ENCODE peak calls at places on chromosome 11, in four cellular contexts. Z is lower lobe of right lung, C is GM23248, S is transverse colon. D is an unnamed sample.

GRCh38 chr11:75313457-75314272 is 37.8 kb downstream of the ARRB1 start:
- DNase-seq in Z (peak), C (peak), S (no peak), D (peak)

GRCh38 chr11:61888043-61888442 is 3.3 kb downstream of the FADS3 start:
- DNase-seq in Z (peak), C (peak), S (peak), D (no peak)

GRCh38 chr11:26976389-26976788 is 17.5 kb upstream of the FIBIN start:
- DNase-seq in Z (no peak), C (peak), S (no peak), D (no peak)

GRCh38 chr11:34899633-34900016 is 16.6 kb downstream of the APIP start:
- DNase-seq in Z (no peak), C (no peak), S (no peak), D (no peak)

GRCh38 chr11:1931791-1932480 is 12.4 kb downstream of the TNNT3 start:
- DNase-seq in Z (no peak), C (no peak), S (no peak), D (peak)

GRCh38 chr11:45083544-45084087 is 62.8 kb upstream of the PRDM11 start:
- DNase-seq in Z (no peak), C (no peak), S (no peak), D (peak)

GRCh38 chr11:36540998-36541397 is 26.8 kb upstream of the RAG1 start:
- DNase-seq in Z (no peak), C (peak), S (peak), D (peak)

GRCh38 chr11:66766681-66767080 is 37.7 kb upstream of the SPTBN2 start:
- DNase-seq in Z (no peak), C (no peak), S (no peak), D (no peak)

GRCh38 chr11:2179516-2179915 is 7.9 kb upstream of the TH start:
- DNase-seq in Z (no peak), C (no peak), S (no peak), D (no peak)

GRCh38 chr11:110373061-110373702 is 56.6 kb upstream of the FDX1 start:
- DNase-seq in Z (no peak), C (peak), S (no peak), D (no peak)

GRCh38 chr11:1734571-1735081 is 15.8 kb downstream of the IFITM10 start:
- DNase-seq in Z (no peak), C (no peak), S (no peak), D (no peak)

GRCh38 chr11:104151404-104152204 is 12.3 kb downstream of the PDGFD start:
- DNase-seq in Z (no peak), C (peak), S (no peak), D (no peak)

GRCh38 chr11:612201-612960 is 3.4 kb downstream of the IRF7 start:
- DNase-seq in Z (no peak), C (peak), S (peak), D (peak)

GRCh38 chr11:95256204-95256819 is 25.3 kb upstream of the SESN3 start:
- DNase-seq in Z (no peak), C (no peak), S (no peak), D (no peak)

GRCh38 chr11:48003926-48004325 is 23.6 kb downstream of the PTPRJ start:
- DNase-seq in Z (no peak), C (no peak), S (no peak), D (no peak)

GRCh38 chr11:65295001-65295400 is 19.7 kb upstream of the CDC42EP2 start:
- DNase-seq in Z (no peak), C (no peak), S (no peak), D (no peak)

GRCh38 chr11:912266-912665 is 1.7 kb upstream of the CHID1 start:
- DNase-seq in Z (no peak), C (no peak), S (no peak), D (no peak)

GRCh38 chr11:121895919-121896318 is 220.1 kb downstream of the BLID start:
- DNase-seq in Z (no peak), C (peak), S (no peak), D (no peak)

GRCh38 chr11:115550291-115551059 is 46.3 kb upstream of the CADM1 start:
- DNase-seq in Z (no peak), C (no peak), S (no peak), D (no peak)

GRCh38 chr11:72221386-72221785 is 3.2 kb upstream of the INPPL1 start:
- DNase-seq in Z (no peak), C (no peak), S (no peak), D (no peak)

GRCh38 chr11:71079795-71080194 is 172.6 kb downstream of the SHANK2 start:
- DNase-seq in Z (no peak), C (no peak), S (no peak), D (no peak)

GRCh38 chr11:46277623-46278386 is at the start of gene CREB3L1:
- DNase-seq in Z (peak), C (peak), S (peak), D (no peak)
- H3K4me3 ChIP-seq in Z (peak), C (peak), S (peak), D (peak)

DNA sequence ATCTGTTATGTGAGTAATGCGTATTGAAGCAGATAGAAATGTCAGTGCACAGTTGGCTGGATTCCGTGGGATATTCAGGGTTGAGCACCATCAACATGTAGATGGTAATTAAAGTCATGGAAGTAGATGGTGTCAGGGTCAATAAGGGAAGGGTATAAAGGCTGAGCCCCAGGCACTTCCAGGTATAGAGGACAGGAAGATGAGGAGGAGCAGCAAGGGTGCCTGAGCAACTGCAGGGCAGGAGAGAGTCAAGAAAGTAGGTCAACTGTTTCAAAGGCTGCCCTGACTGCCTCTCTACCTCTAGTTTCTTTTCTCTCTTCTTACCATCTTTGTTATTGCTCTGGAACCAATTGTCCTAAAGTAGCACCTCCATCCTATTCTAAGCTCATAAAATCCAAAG is 85.9 kb downstream of the MICAL2 start:
- DNase-seq in Z (no peak), C (no peak), S (no peak), D (no peak)
- H3K27ac ChIP-seq in Z (peak), C (no peak), S (no peak), D (no peak)

GRCh38 chr11:128904872-128905344 is 13.8 kb downstream of the KCNJ5 start:
- DNase-seq in Z (peak), C (peak), S (peak), D (no peak)

GRCh38 chr11:128905345-128906184 is 14.4 kb downstream of the KCNJ5 start:
- DNase-seq in Z (peak), C (peak), S (peak), D (no peak)

GRCh38 chr11:128902515-128903066 is 11.4 kb downstream of the KCNJ5 start:
- DNase-seq in Z (no peak), C (peak), S (no peak), D (no peak)

GRCh38 chr11:128903248-128904041 is 12.3 kb downstream of the KCNJ5 start:
- DNase-seq in Z (peak), C (peak), S (peak), D (no peak)

GRCh38 chr11:128904303-128904871 is 13.2 kb downstream of the KCNJ5 start:
- DNase-seq in Z (no peak), C (peak), S (no peak), D (no peak)
- H3K4me3 ChIP-seq in Z (peak), C (peak), S (no peak), D (no peak)

GRCh38 chr11:79050784-79051183 is 390.0 kb downstream of the TENM4 start:
- DNase-seq in Z (no peak), C (no peak), S (no peak), D (no peak)
- H3K27ac ChIP-seq in Z (no peak), C (no peak), S (no peak), D (no peak)

DNA sequence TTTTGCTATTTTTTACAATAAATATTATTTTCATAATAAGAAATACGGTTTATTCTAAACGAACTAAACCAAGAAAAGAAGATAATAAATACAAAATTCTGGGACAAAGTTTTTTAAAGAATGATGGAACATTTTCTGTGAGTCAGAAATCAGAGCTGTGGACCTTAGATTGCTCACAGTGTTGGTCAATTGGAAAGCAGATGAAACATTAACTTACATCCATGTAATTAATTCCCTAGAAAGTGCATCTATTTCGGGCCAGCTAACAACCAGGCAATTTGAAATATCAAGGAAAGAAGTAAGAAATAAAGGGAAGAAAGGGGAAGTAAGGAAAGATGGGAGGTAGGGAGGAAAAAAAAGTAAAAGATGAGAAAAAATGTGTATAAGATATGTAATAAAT is 1569.8 kb upstream of the TENM4 start:
- DNase-seq in Z (no peak), C (no peak), S (no peak), D (no peak)
- H3K4me3 ChIP-seq in Z (no peak), C (no peak), S (no peak), D (no peak)